ENCODE peak calls at places on chromosomes 13 and 19, in five cellular contexts. A, Q, J, K and O are unnamed samples.

GRCh38 chr19:54115071-54116063 is at the start of the genes PRPF31 and TFPT:
- DNase-seq in J (peak), A (peak), Q (peak), K (peak), O (peak)

GRCh38 chr19:51365211-51366049 is 758 bp downstream of the ETFB start:
- DNase-seq in K (peak), Q (peak), J (no peak), A (no peak), O (peak)

GRCh38 chr19:10567696-10568443 is 909 bp downstream of the CDKN2D start:
- DNase-seq in Q (no peak), A (no peak), J (peak), K (peak), O (no peak)

GRCh38 chr13:46025157-46025556 is 27.4 kb downstream of the ZC3H13 start:
- DNase-seq in K (no peak), J (no peak), Q (no peak), A (no peak), O (no peak)

GRCh38 chr13:111658150-111659100 is 338.0 kb downstream of the TEX29 start:
- DNase-seq in Q (no peak), A (peak), K (no peak), J (peak), O (no peak)

GRCh38 chr19:48455908-48456562 is 661 bp downstream of the KCNJ14 start:
- DNase-seq in Q (no peak), J (no peak), A (no peak), K (no peak), O (no peak)

GRCh38 chr19:27742041-27742440 is 1470.9 kb downstream of the UQCRFS1 start:
- DNase-seq in K (no peak), A (no peak), Q (no peak), J (no peak), O (no peak)

GRCh38 chr13:47066261-47066660 is 169.4 kb upstream of the HTR2A start:
- DNase-seq in A (no peak), Q (no peak), K (peak), J (no peak), O (peak)

GRCh38 chr19:1387684-1388636 is 4.3 kb downstream of the NDUFS7 start:
- DNase-seq in Q (no peak), K (no peak), J (no peak), A (no peak), O (no peak)

GRCh38 chr19:1360818-1361461 is 22.8 kb upstream of the NDUFS7 start:
- DNase-seq in K (no peak), J (no peak), Q (no peak), A (no peak), O (peak)

GRCh38 chr13:113559061-113559460 is 25.5 kb upstream of the TFDP1 start:
- DNase-seq in J (no peak), Q (no peak), A (no peak), K (no peak), O (no peak)

GRCh38 chr13:99313473-99313872 is 6.3 kb upstream of the GPR183 start:
- DNase-seq in Q (no peak), J (peak), K (no peak), A (peak), O (no peak)

GRCh38 chr13:49116873-49117272 is 103.3 kb upstream of the MLNR start:
- DNase-seq in A (no peak), K (no peak), Q (no peak), J (no peak), O (no peak)

GRCh38 chr19:41616785-41617621 is 9.9 kb downstream of the CEACAM4 start:
- DNase-seq in J (peak), Q (peak), A (no peak), K (peak), O (peak)

GRCh38 chr13:60944863-60945262 is 470.8 kb downstream of the PCDH20 start:
- DNase-seq in J (no peak), Q (no peak), K (no peak), A (no peak), O (no peak)

DNA sequence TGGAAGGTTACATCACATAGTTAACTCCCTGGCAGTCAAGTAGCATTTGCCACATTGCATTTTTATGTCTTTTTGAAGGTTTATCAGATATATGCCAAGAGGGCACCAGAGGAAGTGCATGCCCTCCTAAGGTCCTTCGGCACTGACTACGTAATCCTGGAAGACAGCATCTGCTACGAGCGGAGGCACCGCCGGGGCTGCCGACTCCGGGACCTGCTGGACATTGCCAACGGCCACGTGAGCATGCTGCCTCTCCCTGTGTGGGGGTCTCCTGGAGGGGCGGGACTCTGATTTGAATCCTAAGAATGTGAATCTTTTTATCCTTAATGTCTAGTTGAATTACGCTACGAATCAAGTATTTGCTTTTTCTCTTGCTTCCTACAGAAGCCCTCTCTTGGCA is 74.8 kb downstream of the DPY19L3 start:
- DNase-seq in Q (no peak), K (no peak), A (no peak), J (no peak), O (no peak)
- H3K4me3 ChIP-seq in Q (no peak), K (no peak), A (no peak), J (no peak), O (no peak)

GRCh38 chr13:28746289-28746612 is 27.5 kb upstream of the SLC46A3 start:
- DNase-seq in K (no peak), Q (no peak), J (peak), A (no peak), O (no peak)
- H3K18ac ChIP-seq in K (no peak), Q (no peak), J (no peak), A (no peak), O (no peak)

GRCh38 chr13:27981006-27981708 is 7.3 kb downstream of the URAD start:
- DNase-seq in K (no peak), J (no peak), A (no peak), Q (no peak), O (no peak)

GRCh38 chr13:27980280-27980998 is 8.1 kb downstream of the URAD start:
- DNase-seq in J (no peak), A (no peak), Q (no peak), K (no peak), O (no peak)

GRCh38 chr13:27979001-27979643 is 9.4 kb downstream of the URAD start:
- DNase-seq in Q (no peak), K (no peak), A (no peak), J (no peak), O (no peak)

GRCh38 chr13:27978301-27978968 is 9.3 kb upstream of the CDX2 start:
- DNase-seq in J (peak), K (no peak), Q (no peak), A (no peak), O (no peak)

DNA sequence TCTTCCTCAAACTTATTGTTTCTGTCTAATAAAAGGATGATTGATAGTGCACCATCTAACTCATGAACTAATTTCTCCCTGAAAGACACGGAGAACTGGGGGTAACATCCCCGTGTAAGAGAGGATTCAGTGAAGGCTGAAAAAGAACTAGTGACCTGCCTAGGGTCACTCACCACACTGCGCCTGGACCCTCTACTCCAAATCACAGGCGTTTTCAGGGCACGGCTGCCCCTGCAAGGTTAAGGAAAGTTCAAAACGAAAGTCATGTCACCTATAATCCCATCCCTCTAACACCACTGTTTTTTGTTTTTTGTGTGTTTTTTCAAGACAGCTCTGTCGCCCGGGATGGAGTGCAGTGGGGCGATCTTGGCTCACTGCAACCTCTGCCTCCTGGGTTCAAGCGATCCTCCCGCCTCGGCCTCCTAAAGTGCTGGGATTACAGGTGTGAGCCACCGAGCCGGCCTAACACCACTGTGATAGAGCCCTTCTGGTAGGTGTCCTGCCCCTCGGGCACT is 8.7 kb downstream of the URAD start:
- DNase-seq in J (no peak), A (no peak), K (no peak), Q (no peak), O (no peak)
- H3K4me3 ChIP-seq in J (no peak), A (no peak), K (no peak), Q (no peak), O (no peak)

GRCh38 chr13:100490692-100491091 is 97.9 kb downstream of the GGACT start:
- DNase-seq in J (peak), Q (no peak), A (no peak), K (no peak), O (no peak)
- H3K18ac ChIP-seq in J (no peak), Q (no peak), A (no peak), K (no peak), O (no peak)

DNA sequence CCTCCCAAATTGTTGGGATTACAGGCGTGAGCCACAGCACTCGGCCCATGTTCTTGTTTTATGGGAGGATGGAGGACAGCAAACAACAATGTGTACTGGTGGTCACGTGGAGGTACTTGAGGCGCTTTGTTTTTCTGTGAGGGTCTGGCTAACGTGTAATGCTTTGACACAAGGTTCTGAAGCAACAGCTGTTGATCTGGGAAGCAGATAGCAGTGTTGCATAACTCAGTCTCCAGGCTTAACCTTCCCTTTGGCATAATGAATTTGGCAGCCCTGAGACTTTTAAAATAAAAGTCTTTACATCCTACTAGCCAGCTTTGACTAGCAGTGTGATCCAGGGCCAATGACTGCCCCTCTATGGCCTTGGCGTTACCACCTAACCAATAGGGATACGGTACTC is 6.9 kb upstream of the ZNF580 start:
- DNase-seq in Q (peak), J (no peak), K (no peak), A (no peak), O (no peak)
- H3K4me3 ChIP-seq in Q (no peak), J (no peak), K (no peak), A (peak), O (no peak)

GRCh38 chr19:35983177-35983576 is 11.8 kb upstream of the SDHAF1 start:
- DNase-seq in K (no peak), Q (no peak), J (no peak), A (no peak), O (no peak)

GRCh38 chr19:35988824-35989223 is 6.2 kb upstream of the SDHAF1 start:
- DNase-seq in K (no peak), Q (no peak), J (no peak), A (no peak), O (no peak)

GRCh38 chr19:35987571-35987896 is 7.5 kb upstream of the SDHAF1 start:
- DNase-seq in K (no peak), A (no peak), J (no peak), Q (peak), O (no peak)

GRCh38 chr19:35986111-35986510 is 8.9 kb upstream of the SDHAF1 start:
- DNase-seq in A (no peak), J (no peak), K (no peak), Q (no peak), O (no peak)

GRCh38 chr19:35986664-35987570 is 8.1 kb upstream of the SDHAF1 start:
- DNase-seq in K (no peak), J (peak), Q (peak), A (no peak), O (no peak)
- H3K18ac ChIP-seq in K (no peak), J (no peak), Q (no peak), A (peak), O (no peak)

DNA sequence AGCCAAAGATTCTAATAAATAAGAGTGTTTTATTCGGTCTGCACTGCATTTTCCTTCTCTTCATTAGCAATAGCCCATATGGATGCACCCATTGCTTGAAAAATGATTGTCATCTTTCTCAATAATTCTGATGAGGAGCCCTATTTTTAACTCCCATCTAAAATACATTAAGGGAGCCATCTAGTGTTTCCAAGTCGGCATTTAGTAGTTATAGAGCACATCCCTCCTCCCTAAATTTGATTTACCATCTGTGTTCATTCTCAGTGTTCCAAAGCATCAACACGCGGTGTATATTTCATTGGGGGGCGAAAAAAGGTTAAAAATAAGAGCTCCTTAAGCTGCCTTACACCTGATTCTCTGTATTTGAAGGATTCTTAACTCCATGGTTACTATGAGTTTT is 119.2 kb upstream of the IPO5 start:
- DNase-seq in A (no peak), K (no peak), Q (no peak), J (no peak), O (no peak)
- H3K4me3 ChIP-seq in A (no peak), K (no peak), Q (no peak), J (no peak), O (no peak)